ENCODE peak calls at places on chromosomes 1 and 21, in five cellular contexts. H, Z, F, R and D are unnamed samples.

GRCh38 chr1:18836654-18837053 is 22.8 kb downstream of the TAS1R2 start:
- DNase-seq in H (peak; percentile 65), Z (no peak), F (no peak), R (no peak), D (no peak)

GRCh38 chr1:172107261-172107820 is 266.0 kb downstream of the DNM3 start:
- DNase-seq in H (no peak), Z (no peak), F (no peak), R (no peak), D (no peak)

GRCh38 chr1:201275266-201275666 is 8.0 kb upstream of the PKP1 start:
- DNase-seq in H (peak; percentile 65), Z (no peak), F (no peak), R (no peak), D (no peak)

GRCh38 chr21:34886554-34887385 is 162.3 kb downstream of the RUNX1 start:
- DNase-seq in H (no peak), Z (no peak), F (no peak), R (no peak), D (no peak)

GRCh38 chr21:36917487-36918158 is 48.8 kb downstream of the HLCS start:
- DNase-seq in H (peak; percentile 47), Z (no peak), F (no peak), R (no peak), D (no peak)

GRCh38 chr21:46054447-46054846 is 43.5 kb upstream of the COL6A2 start:
- DNase-seq in H (no peak), Z (no peak), F (no peak), R (no peak), D (no peak)

GRCh38 chr1:200445213-200445612 is 35.4 kb upstream of the ZNF281 start:
- DNase-seq in H (no peak), Z (no peak), F (no peak), R (no peak), D (no peak)

GRCh38 chr21:44487831-44488230 is 32.5 kb downstream of the LRRC3 start:
- DNase-seq in H (peak; percentile 58), Z (no peak), F (peak; percentile 49), R (no peak), D (no peak)

GRCh38 chr1:2602866-2603520 is 16.4 kb downstream of the PRXL2B start:
- DNase-seq in H (no peak), Z (no peak), F (peak; percentile 32), R (peak; percentile 29), D (no peak)

GRCh38 chr21:41958886-41959563 is 5.2 kb upstream of the C2CD2 start:
- DNase-seq in H (no peak), Z (no peak), F (no peak), R (peak; percentile 46), D (no peak)

GRCh38 chr21:39156024-39156423 is 27.2 kb downstream of the PSMG1 start:
- DNase-seq in H (no peak), Z (no peak), F (no peak), R (no peak), D (no peak)

GRCh38 chr21:16418211-16418610 is 688.4 kb downstream of the USP25 start:
- DNase-seq in H (no peak), Z (no peak), F (no peak), R (no peak), D (no peak)

GRCh38 chr1:248243204-248243603 is 12.0 kb downstream of the OR2M4 start:
- DNase-seq in H (peak; percentile 27), Z (no peak), F (no peak), R (peak; percentile 60), D (peak; percentile 49)

GRCh38 chr1:33823401-33823800 is 40.5 kb upstream of the HMGB4 start:
- DNase-seq in H (no peak), Z (no peak), F (no peak), R (no peak), D (no peak)

GRCh38 chr1:48177257-48177656 is 45.3 kb upstream of the SLC5A9 start:
- DNase-seq in H (no peak), Z (no peak), F (no peak), R (no peak), D (no peak)

GRCh38 chr1:200040516-200041138 is 13.1 kb downstream of the NR5A2 start:
- DNase-seq in H (peak; percentile 29), Z (no peak), F (no peak), R (no peak), D (peak; percentile 19)

GRCh38 chr1:53651356-53651755 is 87.6 kb downstream of the GLIS1 start:
- DNase-seq in H (no peak), Z (no peak), F (no peak), R (peak; percentile 27), D (no peak)

GRCh38 chr1:15151377-15151806 is 2.2 kb upstream of the TMEM51 start:
- DNase-seq in H (no peak), Z (no peak), F (no peak), R (no peak), D (no peak)

GRCh38 chr21:43289966-43290365 is 121.2 kb downstream of the CRYAA start:
- DNase-seq in H (no peak), Z (no peak), F (no peak), R (no peak), D (no peak)

GRCh38 chr1:172254521-172255222 is 165.8 kb upstream of the C1orf105 start:
- DNase-seq in H (no peak), Z (no peak), F (no peak), R (no peak), D (no peak)

GRCh38 chr1:9840176-9840575 is 16.4 kb upstream of the CLSTN1 start:
- DNase-seq in H (no peak), Z (no peak), F (no peak), R (peak; percentile 8), D (no peak)

GRCh38 chr1:205961970-205962820 is 18.9 kb upstream of the SLC26A9 start:
- DNase-seq in H (no peak), Z (no peak), F (no peak), R (no peak), D (no peak)

GRCh38 chr1:92211166-92211565 is 6.5 kb upstream of the C1orf146 start:
- DNase-seq in H (no peak), Z (no peak), F (no peak), R (no peak), D (no peak)

GRCh38 chr1:64839732-64840405 is 95.0 kb downstream of the RAVER2 start:
- DNase-seq in H (no peak), Z (no peak), F (no peak), R (no peak), D (no peak)

GRCh38 chr1:167765496-167765895 is 43.7 kb downstream of the MPZL1 start:
- DNase-seq in H (no peak), Z (no peak), F (no peak), R (no peak), D (no peak)

GRCh38 chr21:45366931-45367401 is 38.0 kb upstream of the COL18A1 start:
- DNase-seq in H (no peak), Z (no peak), F (no peak), R (no peak), D (no peak)

GRCh38 chr1:162145280-162145965 is 75.9 kb downstream of the NOS1AP start:
- DNase-seq in H (peak; percentile 72), Z (no peak), F (no peak), R (no peak), D (no peak)

GRCh38 chr21:42684109-42684916 is 30.9 kb downstream of the PDE9A start:
- DNase-seq in H (no peak), Z (no peak), F (peak; percentile 63), R (no peak), D (no peak)

GRCh38 chr1:184541537-184542152 is 154.8 kb downstream of the C1orf21 start:
- DNase-seq in H (no peak), Z (no peak), F (no peak), R (no peak), D (no peak)